ENCODE peak calls at places on chromosomes 3 and 15, in nine cellular contexts. S is LNCaP clone FGC, H is RWPE1, K is neural crest cell, N is DND-41, Z is fibroblast of lung, P is GM20000, O is cardiac muscle cell, I is IMR-90. X is an unnamed sample.

GRCh38 chr15:90561344-90562244 is 31.9 kb downstream of the CRTC3 start:
- DNase-seq in S (no peak), H (no peak), K (no peak), N (peak; percentile 27), Z (no peak), P (no peak), O (no peak), I (peak; percentile 81), X (peak; percentile 27)

GRCh38 chr15:25691544-25692430 is 171.3 kb downstream of the ATP10A start:
- DNase-seq in S (no peak), H (no peak), K (no peak), N (no peak), Z (no peak), P (no peak), O (peak; percentile 55), I (peak; percentile 31), X (peak; percentile 42)

GRCh38 chr3:80470433-80470832 is 702.6 kb upstream of the ROBO1 start:
- DNase-seq in S (no peak), H (no peak), K (no peak), N (no peak), Z (no peak), P (no peak), O (no peak), I (no peak), X (no peak)

GRCh38 chr3:16936233-16936632 is 51.5 kb downstream of the PLCL2 start:
- DNase-seq in S (no peak), H (no peak), K (no peak), N (peak; percentile 29), Z (no peak), P (no peak), O (no peak), I (no peak), X (no peak)

GRCh38 chr15:42172475-42172874 is 16.0 kb upstream of the PLA2G4F start:
- DNase-seq in S (no peak), H (no peak), K (no peak), N (no peak), Z (no peak), P (no peak), O (no peak), I (no peak), X (no peak)

GRCh38 chr3:105997800-105998526 is 129.2 kb upstream of the CBLB start:
- DNase-seq in S (no peak), H (peak; percentile 44), K (no peak), N (no peak), Z (peak; percentile 99), P (no peak), O (no peak), I (peak; percentile 95), X (peak; percentile 95)

GRCh38 chr3:97340940-97341339 is 423.6 kb upstream of the ARL6 start:
- DNase-seq in S (no peak), H (no peak), K (no peak), N (no peak), Z (no peak), P (no peak), O (no peak), I (no peak), X (no peak)

GRCh38 chr15:89129123-89129815 is 41.0 kb downstream of the ABHD2 start:
- DNase-seq in S (peak; percentile 58), H (no peak), K (peak; percentile 9), N (peak; percentile 39), Z (peak; percentile 23), P (peak; percentile 65), O (peak; percentile 63), I (peak; percentile 25), X (peak; percentile 56)

GRCh38 chr15:95129589-95129988 is 898.2 kb downstream of the MCTP2 start:
- DNase-seq in S (no peak), H (no peak), K (no peak), N (no peak), Z (peak; percentile 59), P (no peak), O (no peak), I (peak; percentile 67), X (peak; percentile 45)

GRCh38 chr3:100588251-100588650 is 21.1 kb upstream of the ADGRG7 start:
- DNase-seq in S (no peak), H (no peak), K (no peak), N (no peak), Z (no peak), P (no peak), O (no peak), I (no peak), X (no peak)

GRCh38 chr3:100590114-100590839 is 19.1 kb upstream of the ADGRG7 start:
- DNase-seq in S (peak; percentile 50), H (peak; percentile 68), K (peak; percentile 67), N (peak; percentile 64), Z (peak; percentile 48), P (peak; percentile 69), O (peak; percentile 76), I (peak; percentile 76), X (peak; percentile 83)

GRCh38 chr3:100586832-100587231 is 22.6 kb upstream of the ADGRG7 start:
- DNase-seq in S (no peak), H (no peak), K (no peak), N (no peak), Z (no peak), P (no peak), O (no peak), I (no peak), X (no peak)

GRCh38 chr3:100591411-100591810 is 18.0 kb upstream of the ADGRG7 start:
- DNase-seq in S (peak; percentile 91), H (no peak), K (no peak), N (no peak), Z (no peak), P (no peak), O (no peak), I (no peak), X (no peak)

DNA sequence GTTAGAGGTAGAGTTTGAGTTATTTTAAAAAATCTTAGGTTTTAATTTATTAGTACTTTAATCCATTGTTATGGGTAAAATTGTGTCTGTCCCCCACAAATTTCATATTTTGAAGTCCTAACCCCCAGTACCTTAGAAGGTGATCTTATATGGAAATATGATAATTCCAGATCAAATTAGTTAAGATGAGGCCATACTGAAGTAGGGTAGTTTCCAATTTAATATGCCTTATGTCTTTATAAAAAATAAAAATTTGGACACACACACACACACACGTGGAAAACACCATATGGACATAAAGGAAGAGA is 18.6 kb upstream of the ADGRG7 start:
- DNase-seq in S (no peak), H (no peak), K (no peak), N (no peak), Z (no peak), P (no peak), O (no peak), I (no peak), X (no peak)
- TF ChIP-seq CTCF in S (no peak), H (peak; percentile 53), K (no peak), N (no peak), Z (no peak), P (no peak), O (no peak), I (no peak), X (no peak)

GRCh38 chr15:79221696-79222095 is 60.8 kb upstream of the ANKRD34C start:
- DNase-seq in S (peak; percentile 15), H (no peak), K (no peak), N (no peak), Z (no peak), P (no peak), O (no peak), I (no peak), X (no peak)

GRCh38 chr15:79213650-79214049 is 68.9 kb upstream of the ANKRD34C start:
- DNase-seq in S (no peak), H (no peak), K (no peak), N (no peak), Z (no peak), P (no peak), O (no peak), I (no peak), X (no peak)

GRCh38 chr15:79219393-79220056 is 63.0 kb upstream of the ANKRD34C start:
- DNase-seq in S (no peak), H (no peak), K (no peak), N (no peak), Z (no peak), P (no peak), O (peak; percentile 13), I (no peak), X (no peak)

GRCh38 chr15:79218588-79219200 is 63.8 kb upstream of the ANKRD34C start:
- DNase-seq in S (peak; percentile 23), H (peak; percentile 36), K (no peak), N (no peak), Z (peak; percentile 4), P (no peak), O (peak; percentile 18), I (peak; percentile 17), X (peak; percentile 53)
- TF ChIP-seq CTCF in S (peak; percentile 65), H (peak; percentile 33), K (peak; percentile 60), N (peak; percentile 27), Z (peak; percentile 48), P (no peak), O (peak; percentile 51), I (peak; percentile 36), X (peak; percentile 55)

DNA sequence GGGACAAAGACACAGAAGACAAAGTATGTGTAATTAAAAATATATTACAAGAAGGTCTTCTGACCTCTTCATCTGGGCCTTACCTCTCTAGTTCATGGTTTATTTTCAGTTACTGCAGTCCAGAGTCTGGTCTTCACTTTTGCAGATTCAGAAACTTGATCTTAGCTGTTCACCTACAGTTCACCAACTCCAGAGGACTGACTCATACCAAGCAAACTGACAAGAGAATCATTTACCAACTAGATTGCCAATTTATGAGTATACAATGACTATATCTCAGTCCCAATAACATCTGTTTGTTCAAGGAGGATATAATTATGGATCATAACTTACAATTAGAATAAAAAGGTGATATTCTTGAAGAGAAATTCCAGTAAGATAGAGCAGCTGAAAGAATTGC is 9.0 kb downstream of the P2RY1 start:
- DNase-seq in S (no peak), H (no peak), K (no peak), N (no peak), Z (no peak), P (no peak), O (no peak), I (no peak), X (no peak)
- TF ChIP-seq CTCF in S (no peak), H (no peak), K (no peak), N (no peak), Z (no peak), P (no peak), O (no peak), I (no peak), X (no peak)

GRCh38 chr3:153972862-153973261 is 148.3 kb upstream of the ARHGEF26 start:
- DNase-seq in S (no peak), H (no peak), K (no peak), N (no peak), Z (no peak), P (no peak), O (no peak), I (no peak), X (no peak)

GRCh38 chr3:153967260-153967659 is 153.9 kb upstream of the ARHGEF26 start:
- DNase-seq in S (no peak), H (no peak), K (no peak), N (no peak), Z (no peak), P (no peak), O (no peak), I (no peak), X (no peak)

GRCh38 chr3:153970047-153970446 is 151.1 kb upstream of the ARHGEF26 start:
- DNase-seq in S (no peak), H (no peak), K (no peak), N (no peak), Z (no peak), P (no peak), O (no peak), I (no peak), X (no peak)

GRCh38 chr3:153973722-153974121 is 147.5 kb upstream of the ARHGEF26 start:
- DNase-seq in S (no peak), H (no peak), K (no peak), N (no peak), Z (no peak), P (no peak), O (no peak), I (no peak), X (no peak)

GRCh38 chr3:153970735-153971347 is 150.3 kb upstream of the ARHGEF26 start:
- DNase-seq in S (peak; percentile 31), H (peak; percentile 30), K (no peak), N (no peak), Z (peak; percentile 18), P (no peak), O (no peak), I (peak; percentile 34), X (peak; percentile 59)
- TF ChIP-seq CTCF in S (peak; percentile 69), H (peak; percentile 74), K (peak; percentile 65), N (peak; percentile 44), Z (peak; percentile 74), P (peak; percentile 51), O (peak; percentile 66), I (peak; percentile 35), X (peak; percentile 53)